ENCODE peak calls at places on chromosomes 1 and 21, in four cellular contexts. F is hepatocyte, R is mucosa of gallbladder, E is brain microvascular endothelial cell. M is an unnamed sample.

GRCh38 chr1:70767377-70767776 is 280.2 kb downstream of the PTGER3 start:
- DNase-seq in F (no peak), R (no peak), E (no peak), M (no peak)

GRCh38 chr1:27070390-27071048 is 57.9 kb upstream of the TENT5B start:
- DNase-seq in F (no peak), R (no peak), E (no peak), M (no peak)

GRCh38 chr1:206930210-206930798 is 8.6 kb upstream of the FCMR start:
- DNase-seq in F (no peak), R (no peak), E (no peak), M (peak)

GRCh38 chr1:58159424-58159810 is 387.1 kb downstream of the OMA1 start:
- DNase-seq in F (no peak), R (no peak), E (no peak), M (no peak)

GRCh38 chr1:58325797-58326196 is 220.7 kb downstream of the OMA1 start:
- DNase-seq in F (no peak), R (no peak), E (no peak), M (no peak)

GRCh38 chr1:230270185-230270939 is 155.8 kb downstream of the PGBD5 start:
- DNase-seq in F (no peak), R (no peak), E (peak), M (no peak)

GRCh38 chr1:29124366-29125236 is 898 bp upstream of the TMEM200B start:
- DNase-seq in F (peak), R (peak), E (peak), M (no peak)

GRCh38 chr1:18907021-18907913 is 4.9 kb upstream of the ALDH4A1 start:
- DNase-seq in F (peak), R (peak), E (peak), M (peak)

GRCh38 chr1:153058826-153059784 is 1.8 kb upstream of the SPRR2A start:
- DNase-seq in F (no peak), R (no peak), E (no peak), M (peak)

GRCh38 chr1:203692565-203693470 is 66.2 kb downstream of the ATP2B4 start:
- DNase-seq in F (peak), R (peak), E (peak), M (peak)

GRCh38 chr1:66443793-66444192 is 90.2 kb upstream of the SGIP1 start:
- DNase-seq in F (no peak), R (no peak), E (no peak), M (no peak)

GRCh38 chr1:112504666-112505399 is 3.9 kb upstream of the WNT2B start:
- DNase-seq in F (peak), R (no peak), E (no peak), M (no peak)

GRCh38 chr1:121519042-121519755 is 334.4 kb downstream of the SRGAP2C start:
- DNase-seq in F (peak), R (peak), E (no peak), M (peak)

GRCh38 chr1:114033219-114033706 is 54.0 kb downstream of the OLFML3 start:
- DNase-seq in F (peak), R (no peak), E (no peak), M (peak)

GRCh38 chr21:44814498-44815023 is 3.3 kb downstream of the SUMO3 start:
- DNase-seq in F (no peak), R (no peak), E (no peak), M (no peak)

GRCh38 chr1:29417558-29417858 is 181.2 kb downstream of the PTPRU start:
- DNase-seq in F (no peak), R (no peak), E (no peak), M (no peak)

GRCh38 chr1:172647110-172647564 is 11.8 kb upstream of the FASLG start:
- DNase-seq in F (no peak), R (no peak), E (no peak), M (no peak)

GRCh38 chr1:170471310-170471839 is 60.6 kb upstream of the GORAB start:
- DNase-seq in F (no peak), R (no peak), E (no peak), M (no peak)

GRCh38 chr1:218460367-218460766 is 115.2 kb downstream of the TGFB2 start:
- DNase-seq in F (peak), R (peak), E (peak), M (no peak)

GRCh38 chr1:150152182-150152536 is 2.4 kb downstream of the PLEKHO1 start:
- DNase-seq in F (no peak), R (no peak), E (no peak), M (no peak)

GRCh38 chr1:14922942-14923341 is 230.6 kb upstream of the TMEM51 start:
- DNase-seq in F (no peak), R (no peak), E (no peak), M (no peak)

GRCh38 chr21:34514576-34515135 is 2.6 kb upstream of the KCNE1 start:
- DNase-seq in F (no peak), R (no peak), E (no peak), M (no peak)

GRCh38 chr1:82485591-82486369 is 685.0 kb downstream of the ADGRL2 start:
- DNase-seq in F (peak), R (peak), E (peak), M (peak)

GRCh38 chr1:159009704-159010361 is at the start of gene IFI16:
- DNase-seq in F (peak), R (peak), E (peak), M (peak)

GRCh38 chr1:164017239-164017638 is 541.7 kb upstream of the PBX1 start:
- DNase-seq in F (peak), R (no peak), E (no peak), M (no peak)

GRCh38 chr1:109239580-109240068 is 9.7 kb upstream of the CELSR2 start:
- DNase-seq in F (peak), R (no peak), E (peak), M (peak)

GRCh38 chr1:117110774-117111173 is 10.8 kb downstream of the TRIM45 start:
- DNase-seq in F (no peak), R (no peak), E (no peak), M (peak)

GRCh38 chr1:47842228-47842627 is 155.0 kb downstream of the TRABD2B start:
- DNase-seq in F (no peak), R (no peak), E (no peak), M (no peak)

GRCh38 chr21:41565550-41565949 is 57.6 kb upstream of the TMPRSS2 start:
- DNase-seq in F (no peak), R (no peak), E (no peak), M (no peak)

GRCh38 chr1:83958704-83959103 is 40.2 kb downstream of the TTLL7 start:
- DNase-seq in F (no peak), R (no peak), E (no peak), M (no peak)

GRCh38 chr21:25441835-25442234 is 165.4 kb downstream of the MRPL39 start:
- DNase-seq in F (no peak), R (no peak), E (no peak), M (no peak)

GRCh38 chr1:3454811-3455618 is 550 bp downstream of the ARHGEF16 start:
- DNase-seq in F (peak), R (no peak), E (no peak), M (no peak)

GRCh38 chr1:42958488-42959317 is at the start of gene SLC2A1:
- DNase-seq in F (peak), R (peak), E (peak), M (peak)

GRCh38 chr1:223010552-223011229 is 132.4 kb downstream of the TLR5 start:
- DNase-seq in F (no peak), R (no peak), E (no peak), M (no peak)